ENCODE peak calls at places on chromosomes 13 and 19, in nine cellular contexts. K is BE2C, N is neural progenitor cell, Q is RWPE1, A is upper lobe of right lung, V is fibroblast of the aortic adventitia, Z is tibial nerve, P is progenitor cell of endocrine pancreas, C is AG10803. O is an unnamed sample.

GRCh38 chr13:18628428-18628827 is 553.2 kb downstream of the TUBA3C start:
- DNase-seq in K (peak; percentile 25), N (no peak), Q (no peak), A (no peak), V (no peak), Z (no peak), P (no peak), C (no peak), O (no peak)

GRCh38 chr13:106567421-106568224 is at the start of gene ARGLU1:
- DNase-seq in K (peak; percentile 95), N (peak; percentile 97), Q (peak; percentile 92), A (peak; percentile 97), V (no peak), Z (peak; percentile 91), P (peak; percentile 92), C (peak; percentile 86), O (peak; percentile 86)

GRCh38 chr19:13244920-13245319 is 94.7 kb downstream of the IER2 start:
- DNase-seq in K (no peak), N (no peak), Q (no peak), A (no peak), V (no peak), Z (no peak), P (no peak), C (no peak), O (no peak)

GRCh38 chr19:18093439-18094161 is 4.0 kb upstream of the MAST3 start:
- DNase-seq in K (peak; percentile 41), N (no peak), Q (peak; percentile 82), A (no peak), V (peak; percentile 39), Z (no peak), P (no peak), C (no peak), O (peak; percentile 26)

GRCh38 chr13:79128158-79128557 is 277.9 kb downstream of the RBM26 start:
- DNase-seq in K (no peak), N (no peak), Q (peak; percentile 84), A (no peak), V (peak; percentile 2), Z (no peak), P (no peak), C (peak; percentile 2), O (peak; percentile 10)

GRCh38 chr19:35673121-35673804 is 6.9 kb downstream of the UPK1A start:
- DNase-seq in K (peak; percentile 33), N (peak; percentile 66), Q (peak; percentile 26), A (peak; percentile 71), V (peak; percentile 48), Z (no peak), P (no peak), C (peak; percentile 47), O (peak; percentile 75)

GRCh38 chr13:102317593-102317992 is 84.3 kb downstream of the FGF14 start:
- DNase-seq in K (peak; percentile 21), N (no peak), Q (no peak), A (peak; percentile 67), V (peak; percentile 82), Z (peak; percentile 42), P (no peak), C (no peak), O (no peak)

GRCh38 chr13:47796816-47797215 is 204.3 kb downstream of the SUCLA2 start:
- DNase-seq in K (no peak), N (no peak), Q (no peak), A (no peak), V (no peak), Z (no peak), P (no peak), C (peak; percentile 24), O (no peak)

GRCh38 chr19:1401138-1401888 is at the start of gene GAMT:
- DNase-seq in K (peak; percentile 71), N (peak; percentile 76), Q (no peak), A (no peak), V (no peak), Z (no peak), P (peak; percentile 44), C (peak; percentile 32), O (no peak)

GRCh38 chr19:16070366-16070990 is 5.8 kb upstream of the TPM4 start:
- DNase-seq in K (no peak), N (no peak), Q (peak; percentile 67), A (peak; percentile 91), V (no peak), Z (no peak), P (no peak), C (no peak), O (no peak)

GRCh38 chr13:75135325-75135825 is 346.6 kb downstream of the TBC1D4 start:
- DNase-seq in K (no peak), N (no peak), Q (peak; percentile 9), A (no peak), V (peak; percentile 94), Z (no peak), P (no peak), C (peak; percentile 95), O (peak; percentile 93)

GRCh38 chr19:1285737-1286360 is at the start of gene EFNA2:
- DNase-seq in K (no peak), N (peak; percentile 79), Q (no peak), A (no peak), V (no peak), Z (no peak), P (no peak), C (no peak), O (no peak)

GRCh38 chr13:49838989-49839388 is 46.5 kb upstream of the KPNA3 start:
- DNase-seq in K (no peak), N (peak; percentile 42), Q (no peak), A (no peak), V (no peak), Z (no peak), P (no peak), C (no peak), O (no peak)

GRCh38 chr13:26011208-26011573 is 40.6 kb downstream of the SHISA2 start:
- DNase-seq in K (no peak), N (no peak), Q (no peak), A (no peak), V (no peak), Z (no peak), P (no peak), C (no peak), O (no peak)

GRCh38 chr13:66114127-66114526 is 1116.0 kb downstream of the PCDH9 start:
- DNase-seq in K (no peak), N (no peak), Q (no peak), A (no peak), V (peak; percentile 45), Z (no peak), P (no peak), C (peak; percentile 80), O (peak; percentile 7)

DNA sequence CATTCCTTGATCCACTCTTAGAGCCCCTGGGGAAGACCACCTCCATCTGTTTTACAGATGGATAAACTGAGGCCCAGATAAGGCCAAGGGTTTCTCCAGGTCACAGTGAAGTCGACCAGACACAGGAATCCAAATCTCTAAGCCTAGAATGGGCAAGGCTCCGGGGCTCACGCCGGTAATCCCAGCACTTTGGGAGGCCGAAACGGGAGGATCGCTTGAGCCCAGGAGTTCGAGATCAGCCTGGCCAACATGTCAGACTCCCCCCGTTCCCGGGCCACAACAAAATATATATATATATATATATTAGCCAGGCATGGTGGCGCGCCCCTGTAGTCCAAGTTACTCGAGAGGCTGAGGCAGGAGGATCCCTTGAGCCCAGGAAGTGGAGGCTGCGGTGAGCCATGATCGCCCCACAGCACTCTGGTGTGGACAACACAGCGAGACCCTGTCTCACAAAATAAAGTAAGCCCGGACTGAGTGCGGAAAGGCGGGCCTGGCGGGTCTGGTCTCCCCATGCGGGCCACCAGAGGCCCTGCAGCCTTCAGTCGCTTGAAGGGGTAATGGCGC is 615 bp upstream of the RPL13A start:
- DNase-seq in K (no peak), N (no peak), Q (no peak), A (no peak), V (no peak), Z (no peak), P (no peak), C (no peak), O (no peak)
- TF ChIP-seq CTCF in K (no peak), N (peak; percentile 25), Q (no peak), A (peak; percentile 15), V (peak; percentile 6), Z (no peak), P (peak; percentile 34), C (no peak), O (no peak)

DNA sequence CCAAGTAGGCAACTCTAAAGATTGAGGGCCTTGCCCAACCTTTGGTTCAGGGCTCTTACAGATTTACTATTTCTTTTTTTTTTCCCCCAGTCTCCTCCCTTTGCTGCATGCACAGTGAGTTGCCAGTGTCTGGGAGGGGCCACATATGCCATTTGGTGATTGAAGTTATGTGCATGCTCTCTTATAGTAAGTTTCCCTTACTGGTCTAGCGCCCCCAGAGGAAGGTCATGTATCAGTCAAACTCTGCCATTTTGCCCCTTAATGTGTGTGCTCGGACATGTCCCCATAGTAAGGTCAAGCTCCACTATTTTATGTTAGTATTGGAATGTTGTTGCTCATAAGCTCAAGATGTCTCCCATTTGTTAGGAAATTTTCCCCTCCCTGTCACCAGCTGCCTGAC is 1138.0 kb upstream of the SLC10A2 start:
- DNase-seq in K (no peak), N (no peak), Q (no peak), A (no peak), V (no peak), Z (no peak), P (no peak), C (no peak), O (no peak)
- TF ChIP-seq CTCF in K (peak; percentile 25), N (no peak), Q (no peak), A (no peak), V (no peak), Z (no peak), P (no peak), C (no peak), O (peak; percentile 21)

DNA sequence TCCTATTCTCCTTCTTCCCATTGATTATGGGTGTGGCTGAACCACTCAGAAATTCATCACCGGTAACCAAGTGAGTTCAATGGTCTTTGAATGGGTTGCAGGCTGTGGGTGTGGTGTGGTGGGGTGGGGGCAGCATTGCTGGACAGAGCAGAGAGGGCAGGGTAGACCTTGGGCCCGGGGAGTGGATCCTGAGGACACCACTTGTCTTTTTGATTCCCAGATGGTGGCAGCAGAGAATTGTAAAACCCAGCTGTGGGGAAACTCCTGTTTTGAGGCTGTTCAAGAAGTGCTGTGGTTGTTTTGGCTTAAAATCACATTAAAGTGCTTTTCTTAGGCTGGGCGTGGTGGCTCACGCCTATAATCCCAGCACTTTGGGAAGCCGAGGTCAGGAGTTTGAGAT is 45.8 kb upstream of the RGCC start:
- DNase-seq in K (no peak), N (peak; percentile 57), Q (peak; percentile 35), A (no peak), V (peak; percentile 66), Z (peak; percentile 17), P (no peak), C (peak; percentile 78), O (peak; percentile 52)
- TF ChIP-seq CTCF in K (peak; percentile 29), N (peak; percentile 55), Q (no peak), A (peak; percentile 37), V (peak; percentile 36), Z (peak; percentile 18), P (no peak), C (peak; percentile 65), O (peak; percentile 63)

DNA sequence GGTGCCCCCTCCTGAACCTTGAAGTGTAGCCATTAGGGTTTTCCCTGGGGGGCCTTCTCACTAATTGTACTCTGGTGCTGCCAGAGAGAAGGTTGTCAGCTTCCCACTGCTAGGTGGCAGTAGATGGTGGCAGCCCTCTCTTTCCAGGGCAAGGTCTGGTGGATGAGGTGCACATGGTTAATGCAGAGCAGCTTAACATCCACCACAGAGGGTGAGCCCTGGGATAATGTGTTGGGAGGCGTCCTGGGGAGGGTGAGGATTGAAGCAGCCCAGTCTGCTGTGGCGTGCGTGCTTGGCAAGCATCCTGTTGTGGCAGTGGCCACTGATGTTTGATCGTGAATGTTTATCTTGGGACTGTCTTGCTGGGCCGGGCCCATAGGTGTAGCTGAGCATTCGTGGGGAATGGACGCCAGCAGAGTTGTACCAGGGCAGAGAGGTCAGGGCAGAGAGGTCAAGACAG is 5.8 kb downstream of the EGLN2 start:
- DNase-seq in K (no peak), N (no peak), Q (no peak), A (peak; percentile 64), V (no peak), Z (no peak), P (no peak), C (no peak), O (no peak)
- TF ChIP-seq CTCF in K (peak; percentile 38), N (peak; percentile 10), Q (no peak), A (no peak), V (no peak), Z (no peak), P (no peak), C (peak; percentile 18), O (peak; percentile 33)

O was measured in HFFc6.